ENCODE peak calls at places on chromosome 18, in nine cellular contexts. R is AG09309; C is GM06990; O is HCEC 1CT; Z is stimulated activated CD8-positive, alpha-beta memory T cell treated with anti-CD3 and anti-CD28 coated beads, Interleukin-7, amount 100 ng/mL, for 1 hour; T is ureter; M is amygdala; V is stimulated activated CD4-positive, alpha-beta T cell treated with anti-CD3 and anti-CD28 coated beads, Interleukin-4, amount 100 ng/mL, for 4 hours; G is EL. B is an unnamed sample.

GRCh38 chr18:13452851-13453524 is 234.4 kb downstream of the LDLRAD4 start:
- DNase-seq in O (no peak), R (no peak), V (no peak), G (no peak), M (no peak), Z (no peak), C (no peak), T (no peak), B (no peak)

GRCh38 chr18:48868468-48869466 is 82.0 kb downstream of the SMAD7 start:
- DNase-seq in G (no peak), T (no peak), O (no peak), Z (no peak), M (no peak), V (peak), R (no peak), C (peak), B (no peak)

GRCh38 chr18:9290171-9290570 is 44.4 kb upstream of the TWSG1 start:
- DNase-seq in R (no peak), G (no peak), C (no peak), O (no peak), Z (no peak), T (no peak), M (no peak), V (no peak), B (no peak)

GRCh38 chr18:48990497-48991298 is 39.9 kb upstream of the SMAD7 start:
- DNase-seq in G (peak), R (no peak), C (no peak), V (no peak), M (no peak), T (no peak), O (peak), Z (no peak), B (no peak)

GRCh38 chr18:13615432-13615861 is 110.9 kb downstream of the FAM210A start:
- DNase-seq in O (no peak), T (peak), V (no peak), R (no peak), G (no peak), M (no peak), Z (no peak), C (no peak), B (no peak)

GRCh38 chr18:21960189-21960588 is 209.2 kb upstream of the GATA6 start:
- DNase-seq in G (peak), R (no peak), C (no peak), T (no peak), V (no peak), M (no peak), Z (no peak), O (no peak), B (no peak)

GRCh38 chr18:8616026-8616401 is 6.8 kb downstream of the RAB12 start:
- DNase-seq in V (no peak), T (no peak), G (no peak), C (no peak), R (no peak), O (no peak), Z (no peak), M (no peak), B (no peak)

GRCh38 chr18:75456277-75456676 is 28.8 kb upstream of the SMIM21 start:
- DNase-seq in G (no peak), Z (no peak), V (peak), C (no peak), O (no peak), R (no peak), T (no peak), M (no peak), B (no peak)

GRCh38 chr18:37246779-37247340 is 318.7 kb downstream of the CELF4 start:
- DNase-seq in V (no peak), R (no peak), Z (no peak), O (no peak), C (no peak), T (no peak), M (no peak), G (no peak), B (no peak)

GRCh38 chr18:25898965-25899364 is 191.4 kb downstream of the SS18 start:
- DNase-seq in R (no peak), C (no peak), O (no peak), T (no peak), Z (no peak), V (no peak), G (no peak), M (no peak), B (no peak)

GRCh38 chr18:56522826-56523225 is 115.6 kb downstream of the TXNL1 start:
- DNase-seq in O (no peak), Z (no peak), M (no peak), C (no peak), R (no peak), V (no peak), G (peak), T (no peak), B (no peak)

B was measured in cardiac fibroblast.